ENCODE peak calls at places on chromosomes 1 and 21, in nine cellular contexts. J is 8988T, E is ACHN, Q is HTR-8/SVneo, M is right lobe of liver, T is activated T-helper 1 cell treated with Interleukin-2 at 50 U/mL for 16 hours, V is upper lobe of right lung, O is lower lobe of right lung, N is heart right ventricle. W is an unnamed sample.

GRCh38 chr1:162568802-162569201 is 7.3 kb downstream of the UAP1 start:
- DNase-seq in J (no peak), E (no peak), Q (no peak), M (no peak), T (no peak), V (no peak), O (no peak), N (no peak), W (no peak)

GRCh38 chr21:38377165-38378093 is 120.6 kb downstream of the KCNJ15 start:
- DNase-seq in J (no peak), E (no peak), Q (no peak), M (no peak), T (no peak), V (no peak), O (no peak), N (no peak), W (no peak)

GRCh38 chr1:117675907-117676430 is 70.1 kb downstream of the TENT5C start:
- DNase-seq in J (no peak), E (no peak), Q (no peak), M (no peak), T (no peak), V (no peak), O (no peak), N (no peak), W (no peak)

GRCh38 chr1:32997381-32997891 is 32.8 kb upstream of the RNF19B start:
- DNase-seq in J (no peak), E (no peak), Q (no peak), M (no peak), T (no peak), V (no peak), O (no peak), N (no peak), W (peak)

GRCh38 chr21:43654806-43655489 is 4.3 kb downstream of the HSF2BP start:
- DNase-seq in J (no peak), E (no peak), Q (no peak), M (no peak), T (no peak), V (no peak), O (no peak), N (no peak), W (peak)

GRCh38 chr1:207261971-207262370 is 59.5 kb upstream of the CD55 start:
- DNase-seq in J (no peak), E (no peak), Q (no peak), M (no peak), T (no peak), V (no peak), O (no peak), N (no peak), W (no peak)

GRCh38 chr1:50275564-50275963 is 147.7 kb downstream of the DMRTA2 start:
- DNase-seq in J (no peak), E (no peak), Q (no peak), M (no peak), T (no peak), V (no peak), O (no peak), N (no peak), W (no peak)

GRCh38 chr1:201328576-201328975 is 45.3 kb downstream of the PKP1 start:
- DNase-seq in J (no peak), E (no peak), Q (no peak), M (no peak), T (no peak), V (peak), O (peak), N (no peak), W (no peak)

GRCh38 chr1:12477936-12478611 is 139.9 kb downstream of the DHRS3 start:
- DNase-seq in J (no peak), E (peak), Q (peak), M (peak), T (no peak), V (peak), O (peak), N (peak), W (peak)

GRCh38 chr1:203025721-203026665 is at the start of gene PPFIA4:
- DNase-seq in J (peak), E (peak), Q (peak), M (peak), T (peak), V (peak), O (peak), N (peak), W (peak)

GRCh38 chr1:162381941-162382750 is 618 bp downstream of the C1orf226 start:
- DNase-seq in J (no peak), E (no peak), Q (no peak), M (no peak), T (no peak), V (no peak), O (no peak), N (no peak), W (no peak)

GRCh38 chr21:38621132-38621531 is 122.9 kb upstream of the ERG start:
- DNase-seq in J (no peak), E (no peak), Q (no peak), M (no peak), T (no peak), V (no peak), O (no peak), N (no peak), W (no peak)

GRCh38 chr1:116218922-116219321 is 107.7 kb downstream of the MAB21L3 start:
- DNase-seq in J (no peak), E (no peak), Q (no peak), M (no peak), T (no peak), V (no peak), O (no peak), N (peak), W (no peak)

GRCh38 chr1:221556435-221556834 is 185.5 kb downstream of the DUSP10 start:
- DNase-seq in J (no peak), E (no peak), Q (no peak), M (no peak), T (no peak), V (no peak), O (no peak), N (no peak), W (no peak)

GRCh38 chr1:175313672-175314225 is 121.2 kb upstream of the KIAA0040 start:
- DNase-seq in J (no peak), E (no peak), Q (no peak), M (no peak), T (no peak), V (no peak), O (no peak), N (no peak), W (no peak)